ENCODE peak calls at places on chromosome 6, in eight cellular contexts. M, B, R, E, P, X, G and C are unnamed samples.

GRCh38 chr6:132811276-132811675 is 3.1 kb upstream of the RPS12 start:
- DNase-seq in M (no peak), B (no peak), R (no peak), E (no peak), P (no peak), X (no peak), G (no peak), C (no peak)

GRCh38 chr6:112416885-112417284 is 69.8 kb downstream of the RFPL4B start:
- DNase-seq in M (no peak), B (no peak), R (no peak), E (peak; percentile 43), P (no peak), X (no peak), G (no peak), C (no peak)

GRCh38 chr6:139388384-139388783 is 13.9 kb upstream of the CITED2 start:
- DNase-seq in M (no peak), B (no peak), R (no peak), E (no peak), P (no peak), X (no peak), G (no peak), C (no peak)

GRCh38 chr6:26056583-26057350 is 30.5 kb upstream of the HFE start:
- DNase-seq in M (no peak), B (peak; percentile 36), R (no peak), E (no peak), P (no peak), X (no peak), G (no peak), C (no peak)

GRCh38 chr6:108561742-108562502 is 1.2 kb downstream of the FOXO3 start:
- DNase-seq in M (no peak), B (no peak), R (no peak), E (no peak), P (peak; percentile 38), X (no peak), G (no peak), C (no peak)

GRCh38 chr6:75306074-75306473 is 21.5 kb upstream of the TMEM30A start:
- DNase-seq in M (no peak), B (no peak), R (no peak), E (no peak), P (no peak), X (no peak), G (no peak), C (no peak)

GRCh38 chr6:43627008-43627825 is 1.8 kb downstream of the GTPBP2 start:
- DNase-seq in M (no peak), B (no peak), R (no peak), E (peak; percentile 97), P (no peak), X (peak; percentile 65), G (no peak), C (no peak)

GRCh38 chr6:49979584-49979983 is 10.2 kb upstream of the DEFB113 start:
- DNase-seq in M (no peak), B (no peak), R (no peak), E (no peak), P (no peak), X (no peak), G (no peak), C (no peak)

GRCh38 chr6:93069856-93070255 is 349.5 kb downstream of the EPHA7 start:
- DNase-seq in M (no peak), B (no peak), R (no peak), E (no peak), P (no peak), X (no peak), G (no peak), C (no peak)

GRCh38 chr6:52511572-52512151 is 65.2 kb downstream of the TRAM2 start:
- DNase-seq in M (no peak), B (no peak), R (no peak), E (peak; percentile 65), P (no peak), X (no peak), G (no peak), C (no peak)

GRCh38 chr6:25053875-25054371 is 118.2 kb upstream of the RIPOR2 start:
- DNase-seq in M (no peak), B (peak; percentile 30), R (no peak), E (peak; percentile 83), P (no peak), X (no peak), G (no peak), C (no peak)